ENCODE peak calls at places on chromosomes 2 and 18, in eight cellular contexts. One of them, this sample, is unnamed.

GRCh38 chr18:1092228-1092627 is 187.6 kb downstream of the ADCYAP1 start:
- DNase-seq in left colon: no peak
- DNase-seq in H4: no peak
- DNase-seq in GM12865: no peak
- DNase-seq in chondrocyte: no peak
- DNase-seq in NCI-H2081: no peak
- DNase-seq in DMS53: peak
- DNase-seq in AG04450: no peak
- DNase-seq in this sample: no peak

GRCh38 chr2:227029706-227030105 is 134.3 kb downstream of the COL4A4 start:
- DNase-seq in left colon: no peak
- DNase-seq in H4: no peak
- DNase-seq in GM12865: no peak
- DNase-seq in chondrocyte: no peak
- DNase-seq in NCI-H2081: no peak
- DNase-seq in DMS53: no peak
- DNase-seq in AG04450: no peak
- DNase-seq in this sample: no peak

GRCh38 chr2:18119883-18120282 is 241.4 kb downstream of the KCNS3 start:
- DNase-seq in left colon: no peak
- DNase-seq in H4: peak
- DNase-seq in GM12865: no peak
- DNase-seq in chondrocyte: no peak
- DNase-seq in NCI-H2081: peak
- DNase-seq in DMS53: no peak
- DNase-seq in AG04450: peak
- DNase-seq in this sample: no peak

GRCh38 chr2:229849073-229849472 is 72.7 kb downstream of the TRIP12 start:
- DNase-seq in left colon: no peak
- DNase-seq in H4: no peak
- DNase-seq in GM12865: no peak
- DNase-seq in chondrocyte: no peak
- DNase-seq in NCI-H2081: no peak
- DNase-seq in DMS53: no peak
- DNase-seq in AG04450: no peak
- DNase-seq in this sample: no peak

GRCh38 chr2:68193774-68194372 is 36.2 kb downstream of the PNO1 start:
- DNase-seq in left colon: no peak
- DNase-seq in H4: no peak
- DNase-seq in GM12865: no peak
- DNase-seq in chondrocyte: no peak
- DNase-seq in NCI-H2081: no peak
- DNase-seq in DMS53: peak
- DNase-seq in AG04450: peak
- DNase-seq in this sample: no peak

GRCh38 chr2:98917031-98917459 is 19.0 kb downstream of the CRACDL start:
- DNase-seq in left colon: no peak
- DNase-seq in H4: peak
- DNase-seq in GM12865: no peak
- DNase-seq in chondrocyte: no peak
- DNase-seq in NCI-H2081: no peak
- DNase-seq in DMS53: peak
- DNase-seq in AG04450: peak
- DNase-seq in this sample: no peak

GRCh38 chr2:1429895-1430294 is 16.6 kb downstream of the TPO start:
- DNase-seq in left colon: no peak
- DNase-seq in H4: no peak
- DNase-seq in GM12865: no peak
- DNase-seq in chondrocyte: no peak
- DNase-seq in NCI-H2081: no peak
- DNase-seq in DMS53: no peak
- DNase-seq in AG04450: no peak
- DNase-seq in this sample: no peak

GRCh38 chr2:69753659-69754350 is 11.9 kb downstream of the ANXA4 start:
- DNase-seq in left colon: no peak
- DNase-seq in H4: no peak
- DNase-seq in GM12865: no peak
- DNase-seq in chondrocyte: no peak
- DNase-seq in NCI-H2081: no peak
- DNase-seq in DMS53: no peak
- DNase-seq in AG04450: no peak
- DNase-seq in this sample: no peak

GRCh38 chr2:153871231-153872221 is at the start of gene GALNT13:
- DNase-seq in left colon: peak
- DNase-seq in H4: peak
- DNase-seq in GM12865: no peak
- DNase-seq in chondrocyte: peak
- DNase-seq in NCI-H2081: peak
- DNase-seq in DMS53: peak
- DNase-seq in AG04450: no peak
- DNase-seq in this sample: peak

GRCh38 chr18:48866856-48867255 is 83.9 kb downstream of the SMAD7 start:
- DNase-seq in left colon: no peak
- DNase-seq in H4: no peak
- DNase-seq in GM12865: no peak
- DNase-seq in chondrocyte: peak
- DNase-seq in NCI-H2081: no peak
- DNase-seq in DMS53: no peak
- DNase-seq in AG04450: no peak
- DNase-seq in this sample: no peak

GRCh38 chr2:28398101-28398834 is 5.6 kb downstream of the FOSL2 start:
- DNase-seq in left colon: no peak
- DNase-seq in H4: no peak
- DNase-seq in GM12865: no peak
- DNase-seq in chondrocyte: no peak
- DNase-seq in NCI-H2081: no peak
- DNase-seq in DMS53: no peak
- DNase-seq in AG04450: no peak
- DNase-seq in this sample: no peak

GRCh38 chr2:143264851-143265250 is 135.6 kb downstream of the ARHGAP15 start:
- DNase-seq in left colon: no peak
- DNase-seq in H4: peak
- DNase-seq in GM12865: no peak
- DNase-seq in chondrocyte: no peak
- DNase-seq in NCI-H2081: no peak
- DNase-seq in DMS53: no peak
- DNase-seq in AG04450: peak
- DNase-seq in this sample: no peak

GRCh38 chr2:6977095-6977777 is 60.0 kb downstream of the RNF144A start:
- DNase-seq in left colon: peak
- DNase-seq in H4: peak
- DNase-seq in GM12865: no peak
- DNase-seq in chondrocyte: no peak
- DNase-seq in NCI-H2081: peak
- DNase-seq in DMS53: peak
- DNase-seq in AG04450: no peak
- DNase-seq in this sample: no peak

GRCh38 chr2:170715062-170715931 is at the start of gene SP5:
- DNase-seq in left colon: peak
- DNase-seq in H4: no peak
- DNase-seq in GM12865: no peak
- DNase-seq in chondrocyte: no peak
- DNase-seq in NCI-H2081: peak
- DNase-seq in DMS53: peak
- DNase-seq in AG04450: peak
- DNase-seq in this sample: peak

GRCh38 chr2:202375006-202375610 is 1.0 kb upstream of the BMPR2 start:
- DNase-seq in left colon: peak
- DNase-seq in H4: peak
- DNase-seq in GM12865: peak
- DNase-seq in chondrocyte: no peak
- DNase-seq in NCI-H2081: peak
- DNase-seq in DMS53: peak
- DNase-seq in AG04450: peak
- DNase-seq in this sample: peak

GRCh38 chr2:26754539-26754938 is 9.5 kb upstream of the SLC35F6 start:
- DNase-seq in left colon: no peak
- DNase-seq in H4: no peak
- DNase-seq in GM12865: no peak
- DNase-seq in chondrocyte: no peak
- DNase-seq in NCI-H2081: no peak
- DNase-seq in DMS53: no peak
- DNase-seq in AG04450: no peak
- DNase-seq in this sample: no peak

GRCh38 chr2:45013229-45014015 is 4.2 kb upstream of the SIX2 start:
- DNase-seq in left colon: no peak
- DNase-seq in H4: no peak
- DNase-seq in GM12865: no peak
- DNase-seq in chondrocyte: no peak
- DNase-seq in NCI-H2081: no peak
- DNase-seq in DMS53: peak
- DNase-seq in AG04450: no peak
- DNase-seq in this sample: no peak

GRCh38 chr2:241777686-241778627 is 1.3 kb downstream of the GAL3ST2 start:
- DNase-seq in left colon: no peak
- DNase-seq in H4: no peak
- DNase-seq in GM12865: no peak
- DNase-seq in chondrocyte: peak
- DNase-seq in NCI-H2081: no peak
- DNase-seq in DMS53: no peak
- DNase-seq in AG04450: no peak
- DNase-seq in this sample: no peak

GRCh38 chr2:65070172-65070830 is 14.1 kb downstream of the CEP68 start:
- DNase-seq in left colon: peak
- DNase-seq in H4: no peak
- DNase-seq in GM12865: no peak
- DNase-seq in chondrocyte: no peak
- DNase-seq in NCI-H2081: no peak
- DNase-seq in DMS53: peak
- DNase-seq in AG04450: no peak
- DNase-seq in this sample: no peak

GRCh38 chr2:226490172-226490571 is 309.4 kb downstream of the IRS1 start:
- DNase-seq in left colon: no peak
- DNase-seq in H4: no peak
- DNase-seq in GM12865: no peak
- DNase-seq in chondrocyte: no peak
- DNase-seq in NCI-H2081: no peak
- DNase-seq in DMS53: no peak
- DNase-seq in AG04450: no peak
- DNase-seq in this sample: no peak

GRCh38 chr2:56537756-56538155 is 354.0 kb downstream of the CCDC85A start:
- DNase-seq in left colon: no peak
- DNase-seq in H4: no peak
- DNase-seq in GM12865: no peak
- DNase-seq in chondrocyte: no peak
- DNase-seq in NCI-H2081: no peak
- DNase-seq in DMS53: no peak
- DNase-seq in AG04450: no peak
- DNase-seq in this sample: no peak

GRCh38 chr2:46985512-46985911 is 69.9 kb upstream of the MCFD2 start:
- DNase-seq in left colon: no peak
- DNase-seq in H4: peak
- DNase-seq in GM12865: peak
- DNase-seq in chondrocyte: no peak
- DNase-seq in NCI-H2081: no peak
- DNase-seq in DMS53: no peak
- DNase-seq in AG04450: no peak
- DNase-seq in this sample: no peak

GRCh38 chr2:67828066-67828465 is 234.7 kb downstream of the C1D start:
- DNase-seq in left colon: no peak
- DNase-seq in H4: no peak
- DNase-seq in GM12865: no peak
- DNase-seq in chondrocyte: no peak
- DNase-seq in NCI-H2081: peak
- DNase-seq in DMS53: peak
- DNase-seq in AG04450: no peak
- DNase-seq in this sample: peak

GRCh38 chr18:74604774-74605173 is 7.1 kb downstream of the ZNF407 start:
- DNase-seq in left colon: no peak
- DNase-seq in H4: peak
- DNase-seq in GM12865: no peak
- DNase-seq in chondrocyte: no peak
- DNase-seq in NCI-H2081: no peak
- DNase-seq in DMS53: no peak
- DNase-seq in AG04450: no peak
- DNase-seq in this sample: no peak

GRCh38 chr2:223047260-223047761 is 4.7 kb upstream of the KCNE4 start:
- DNase-seq in left colon: no peak
- DNase-seq in H4: peak
- DNase-seq in GM12865: no peak
- DNase-seq in chondrocyte: no peak
- DNase-seq in NCI-H2081: no peak
- DNase-seq in DMS53: no peak
- DNase-seq in AG04450: no peak
- DNase-seq in this sample: no peak

GRCh38 chr2:124027182-124027581 is 2.1 kb downstream of the CNTNAP5 start:
- DNase-seq in left colon: no peak
- DNase-seq in H4: peak
- DNase-seq in GM12865: peak
- DNase-seq in chondrocyte: no peak
- DNase-seq in NCI-H2081: peak
- DNase-seq in DMS53: peak
- DNase-seq in AG04450: no peak
- DNase-seq in this sample: peak

GRCh38 chr2:72001937-72002690 is 145.5 kb downstream of the CYP26B1 start:
- DNase-seq in left colon: no peak
- DNase-seq in H4: no peak
- DNase-seq in GM12865: no peak
- DNase-seq in chondrocyte: no peak
- DNase-seq in NCI-H2081: no peak
- DNase-seq in DMS53: no peak
- DNase-seq in AG04450: no peak
- DNase-seq in this sample: no peak

GRCh38 chr2:1716441-1716840 is 27.9 kb downstream of the PXDN start:
- DNase-seq in left colon: no peak
- DNase-seq in H4: no peak
- DNase-seq in GM12865: no peak
- DNase-seq in chondrocyte: no peak
- DNase-seq in NCI-H2081: no peak
- DNase-seq in DMS53: no peak
- DNase-seq in AG04450: no peak
- DNase-seq in this sample: no peak

GRCh38 chr2:160305081-160305750 is 105.1 kb upstream of the ITGB6 start:
- DNase-seq in left colon: no peak
- DNase-seq in H4: no peak
- DNase-seq in GM12865: no peak
- DNase-seq in chondrocyte: no peak
- DNase-seq in NCI-H2081: no peak
- DNase-seq in DMS53: no peak
- DNase-seq in AG04450: peak
- DNase-seq in this sample: no peak

GRCh38 chr2:231614559-231615057 is 21.9 kb downstream of the TEX44 start:
- DNase-seq in left colon: no peak
- DNase-seq in H4: no peak
- DNase-seq in GM12865: peak
- DNase-seq in chondrocyte: no peak
- DNase-seq in NCI-H2081: no peak
- DNase-seq in DMS53: no peak
- DNase-seq in AG04450: no peak
- DNase-seq in this sample: no peak

GRCh38 chr2:190069936-190070696 is 7.6 kb upstream of the MSTN start:
- DNase-seq in left colon: no peak
- DNase-seq in H4: peak
- DNase-seq in GM12865: peak
- DNase-seq in chondrocyte: no peak
- DNase-seq in NCI-H2081: peak
- DNase-seq in DMS53: peak
- DNase-seq in AG04450: peak
- DNase-seq in this sample: peak

GRCh38 chr2:8238521-8239230 is 443.2 kb upstream of the ID2 start:
- DNase-seq in left colon: no peak
- DNase-seq in H4: no peak
- DNase-seq in GM12865: peak
- DNase-seq in chondrocyte: no peak
- DNase-seq in NCI-H2081: no peak
- DNase-seq in DMS53: no peak
- DNase-seq in AG04450: no peak
- DNase-seq in this sample: no peak

GRCh38 chr2:105777506-105778343 is 33.0 kb downstream of the NCK2 start:
- DNase-seq in left colon: no peak
- DNase-seq in H4: no peak
- DNase-seq in GM12865: no peak
- DNase-seq in chondrocyte: no peak
- DNase-seq in NCI-H2081: no peak
- DNase-seq in DMS53: no peak
- DNase-seq in AG04450: no peak
- DNase-seq in this sample: no peak

GRCh38 chr2:69464575-69464974 is 27.3 kb upstream of the NFU1 start:
- DNase-seq in left colon: no peak
- DNase-seq in H4: no peak
- DNase-seq in GM12865: no peak
- DNase-seq in chondrocyte: no peak
- DNase-seq in NCI-H2081: no peak
- DNase-seq in DMS53: no peak
- DNase-seq in AG04450: peak
- DNase-seq in this sample: no peak

This sample was measured in NCI-H510A.